ENCODE peak calls at places on chromosomes 6 and 20, in nine cellular contexts. M is lung, V is neuronal stem cell, Y is mammary epithelial cell, U is mesenchymal stem cell, C is uterus, O is aorta, D is cardiac muscle cell, F is esophagus squamous epithelium. L is an unnamed sample.

GRCh38 chr20:34512266-34512954 is 3.8 kb upstream of the DYNLRB1 start:
- DNase-seq in Y (no peak), M (no peak), U (peak; percentile 43), F (no peak), O (no peak), D (no peak), C (no peak), V (no peak), L (no peak)

GRCh38 chr6:54801669-54802068 is 44.9 kb upstream of the FAM83B start:
- DNase-seq in M (no peak), D (no peak), C (no peak), Y (peak; percentile 76), O (no peak), V (no peak), U (peak; percentile 92), F (no peak), L (no peak)

GRCh38 chr6:131083687-131084086 is 20.6 kb upstream of the EPB41L2 start:
- DNase-seq in O (no peak), Y (no peak), M (no peak), C (no peak), U (no peak), V (no peak), D (no peak), F (no peak), L (no peak)

GRCh38 chr6:140009286-140009685 is 634.8 kb upstream of the CITED2 start:
- DNase-seq in O (no peak), F (no peak), D (no peak), U (no peak), M (no peak), V (no peak), Y (no peak), C (no peak), L (no peak)

GRCh38 chr6:133326584-133326983 is 85.4 kb downstream of the EYA4 start:
- DNase-seq in C (no peak), Y (no peak), U (no peak), M (no peak), V (no peak), D (no peak), F (no peak), O (no peak), L (no peak)

GRCh38 chr6:170050591-170051041 is 240.3 kb downstream of the DLL1 start:
- DNase-seq in F (no peak), M (no peak), O (peak; percentile 42), D (no peak), V (no peak), U (no peak), C (no peak), Y (no peak), L (no peak)

GRCh38 chr6:156884306-156884705 is 107.1 kb downstream of the ARID1B start:
- DNase-seq in O (no peak), V (no peak), Y (no peak), F (no peak), D (no peak), U (no peak), C (no peak), M (no peak), L (no peak)

GRCh38 chr6:118720125-118720473 is 68.7 kb upstream of the CEP85L start:
- DNase-seq in C (no peak), O (no peak), F (no peak), Y (no peak), D (no peak), V (no peak), M (no peak), U (no peak), L (no peak)

GRCh38 chr20:20492521-20493334 is 124.8 kb downstream of the INSM1 start:
- DNase-seq in U (no peak), D (no peak), V (peak; percentile 86), O (no peak), M (no peak), Y (no peak), F (no peak), C (no peak), L (no peak)

GRCh38 chr20:37416202-37417145 is 70.5 kb downstream of the SRC start:
- DNase-seq in F (no peak), V (no peak), M (no peak), D (no peak), Y (no peak), U (no peak), O (peak; percentile 4), C (no peak), L (no peak)

GRCh38 chr6:35757461-35758123 is 18.8 kb upstream of the CLPSL2 start:
- DNase-seq in M (no peak), Y (no peak), V (no peak), F (no peak), U (peak; percentile 52), D (peak; percentile 57), O (no peak), C (no peak), L (no peak)

GRCh38 chr6:10401004-10401536 is 13.8 kb downstream of the TFAP2A start:
- DNase-seq in O (no peak), U (no peak), C (no peak), D (no peak), Y (no peak), V (no peak), M (no peak), F (no peak), L (no peak)

DNA sequence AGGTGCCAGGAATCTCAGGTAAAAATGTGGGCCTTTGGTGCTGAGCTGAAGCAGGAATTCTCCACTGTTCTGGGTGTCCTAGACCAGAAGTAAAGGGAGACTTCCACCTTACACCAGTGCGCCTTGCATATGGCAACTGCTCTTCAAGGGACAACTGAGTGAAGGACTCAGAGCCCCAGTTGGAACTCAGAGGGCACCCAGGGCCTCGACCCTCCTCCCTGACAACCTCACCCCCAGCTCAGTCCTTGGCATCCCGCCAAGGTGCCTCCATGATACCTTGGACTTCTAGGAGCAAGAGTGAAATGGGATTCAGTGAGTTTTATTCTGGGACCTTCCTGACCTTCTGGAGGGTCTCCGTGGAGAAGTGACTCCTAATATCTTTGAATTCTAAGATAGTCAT is 153.7 kb upstream of the PROKR2 start:
- DNase-seq in D (no peak), F (no peak), V (no peak), Y (no peak), O (no peak), C (no peak), M (no peak), U (no peak), L (no peak)
- H3K4me1 ChIP-seq in D (no peaks in the 10 kb centered on the region), F (no peaks in the 10 kb centered on the region), V (no peaks in the 10 kb centered on the region), Y (no peaks in the 10 kb centered on the region), O (no peaks in the 10 kb centered on the region), C (no peaks in the 10 kb centered on the region), M (no peaks in the 10 kb centered on the region), U (no peaks in the 10 kb centered on the region), L (no peaks in the 10 kb centered on the region)

GRCh38 chr20:57707320-57707719 is 2.5 kb downstream of the PMEPA1 start:
- DNase-seq in O (no peak), F (no peak), C (no peak), U (no peak), V (no peak), D (no peak), M (no peak), Y (no peak), L (no peak)
- H3K4me3 ChIP-seq in O (peak overlapping the region; percentile 92), F (peak overlapping the region; percentile 65), C (no peak overlapping the region), U (no peak overlapping the region), V (no peak overlapping the region), D (no peak overlapping the region), M (no peak overlapping the region), Y (peak overlapping the region; percentile 85), L (no peak overlapping the region)

DNA sequence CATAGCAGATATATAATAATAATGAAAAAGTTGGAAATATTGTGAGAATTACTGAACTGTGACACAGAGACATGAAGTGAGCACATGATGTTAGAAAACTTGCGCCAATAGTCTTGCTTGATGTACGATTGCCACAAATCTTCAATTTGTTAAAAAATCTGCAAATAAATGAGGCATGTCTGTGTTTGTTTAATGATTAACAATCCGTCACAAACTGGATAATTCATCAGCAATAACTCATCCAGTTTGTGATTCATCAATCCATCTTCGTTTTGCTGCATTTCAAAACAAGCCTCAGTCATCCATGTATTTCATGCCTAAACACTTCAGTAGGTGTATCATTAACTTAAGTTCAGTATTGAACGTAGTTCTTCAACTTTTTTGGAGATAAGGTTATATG is 25.5 kb upstream of the SMIM26 start:
- DNase-seq in Y (peak; percentile 75), M (no peak), F (no peak), D (no peak), V (no peak), C (no peak), O (no peak), U (no peak), L (no peak)
- H3K4me1 ChIP-seq in Y (peaks cover 22% of the 10 kb centered on the region), M (no peaks in the 10 kb centered on the region), F (no peaks in the 10 kb centered on the region), D (no peaks in the 10 kb centered on the region), V (no peaks in the 10 kb centered on the region), C (no peaks in the 10 kb centered on the region), O (no peaks in the 10 kb centered on the region), U (peaks cover 18% of the 10 kb centered on the region), L (no peaks in the 10 kb centered on the region)

GRCh38 chr6:42727084-42727601 is 4.7 kb upstream of the PRPH2 start:
- DNase-seq in M (peak; percentile 30), Y (no peak), F (no peak), U (no peak), O (peak; percentile 61), C (peak; percentile 39), V (no peak), D (no peak), L (no peak)

GRCh38 chr6:42726026-42726425 is 3.6 kb upstream of the PRPH2 start:
- DNase-seq in O (no peak), F (no peak), C (no peak), V (no peak), D (no peak), U (no peak), M (no peak), Y (no peak), L (no peak)

GRCh38 chr6:42724825-42725224 is 2.4 kb upstream of the PRPH2 start:
- DNase-seq in M (no peak), C (no peak), Y (no peak), D (no peak), U (no peak), F (no peak), V (no peak), O (no peak), L (no peak)

GRCh38 chr6:42727627-42728026 is 5.2 kb upstream of the PRPH2 start:
- DNase-seq in C (peak; percentile 27), M (no peak), O (no peak), U (no peak), V (no peak), D (no peak), F (no peak), Y (no peak), L (no peak)

DNA sequence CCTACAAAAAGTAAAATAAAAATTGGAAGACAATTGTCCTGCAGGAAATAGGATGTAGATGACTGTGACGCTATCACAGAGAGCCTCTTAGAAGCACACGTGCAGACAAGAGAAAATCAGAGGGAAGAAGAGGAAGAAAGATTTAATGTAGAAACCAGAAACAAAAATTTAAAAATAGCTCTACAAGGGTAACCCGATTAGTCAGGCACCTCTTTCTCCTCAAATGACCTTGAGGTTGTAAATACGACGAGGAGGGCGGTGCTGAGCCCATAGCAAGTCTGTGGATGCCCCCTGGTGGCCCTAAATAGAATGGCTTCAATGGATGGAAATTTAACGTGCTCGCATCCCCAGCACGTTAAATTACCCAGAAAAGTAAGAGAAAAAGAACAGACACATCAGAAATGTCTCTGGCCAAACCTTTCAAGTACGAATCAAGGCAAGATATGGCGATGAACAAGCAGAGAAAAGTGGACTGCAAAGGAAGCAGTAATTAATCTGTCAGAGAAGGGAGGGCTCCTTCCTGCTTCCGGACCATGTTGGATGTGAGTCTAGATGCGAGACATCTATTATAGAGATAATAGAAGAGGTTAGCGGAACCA is 4.2 kb upstream of the PRPH2 start:
- DNase-seq in M (peak; percentile 75), O (peak; percentile 79), D (peak; percentile 90), V (peak; percentile 74), C (peak; percentile 90), U (peak; percentile 90), F (peak; percentile 20), Y (peak; percentile 64), L (peak; percentile 84)
- H3K4me3 ChIP-seq in M (peak overlapping the region; percentile 42), O (peak overlapping the region; percentile 38), D (no peak overlapping the region), V (no peak overlapping the region), C (peak overlapping the region; percentile 30), U (peak overlapping the region; percentile 66), F (peak overlapping the region; percentile 61), Y (peak overlapping the region; percentile 39), L (peak overlapping the region; percentile 84)

L was measured in naive thymus-derived CD4-positive, alpha-beta T cell.